ENCODE peak calls at places on chromosomes 11 and 22, in eight cellular contexts. One of them, this sample, is unnamed.

GRCh38 chr11:34483475-34483874 is 30.1 kb downstream of the ELF5 start:
- DNase-seq in choroid plexus epithelial cell: no peak
- DNase-seq in K562: no peak
- DNase-seq in cardiac fibroblast: no peak
- DNase-seq in AG04450: no peak
- DNase-seq in gastrocnemius medialis: no peak
- DNase-seq in AG10803: no peak
- DNase-seq in HFF-Myc: no peak
- DNase-seq in this sample: no peak

GRCh38 chr11:43944761-43945311 is 2.4 kb downstream of the C11orf96 start:
- DNase-seq in choroid plexus epithelial cell: peak; percentile 70
- DNase-seq in K562: peak; percentile 83
- DNase-seq in cardiac fibroblast: peak; percentile 52
- DNase-seq in AG04450: no peak
- DNase-seq in gastrocnemius medialis: peak; percentile 71
- DNase-seq in AG10803: no peak
- DNase-seq in HFF-Myc: no peak
- DNase-seq in this sample: no peak

GRCh38 chr11:87039371-87039770 is 1.6 kb downstream of the TMEM135 start:
- DNase-seq in choroid plexus epithelial cell: peak; percentile 34
- DNase-seq in K562: no peak
- DNase-seq in cardiac fibroblast: peak; percentile 61
- DNase-seq in AG04450: no peak
- DNase-seq in gastrocnemius medialis: no peak
- DNase-seq in AG10803: peak; percentile 23
- DNase-seq in HFF-Myc: no peak
- DNase-seq in this sample: no peak

GRCh38 chr22:46047226-46047625 is 70.3 kb upstream of the WNT7B start:
- DNase-seq in choroid plexus epithelial cell: no peak
- DNase-seq in K562: no peak
- DNase-seq in cardiac fibroblast: no peak
- DNase-seq in AG04450: no peak
- DNase-seq in gastrocnemius medialis: no peak
- DNase-seq in AG10803: no peak
- DNase-seq in HFF-Myc: no peak
- DNase-seq in this sample: no peak

GRCh38 chr22:25881353-25881752 is 139.4 kb downstream of the MYO18B start:
- DNase-seq in choroid plexus epithelial cell: no peak
- DNase-seq in K562: no peak
- DNase-seq in cardiac fibroblast: no peak
- DNase-seq in AG04450: no peak
- DNase-seq in gastrocnemius medialis: no peak
- DNase-seq in AG10803: no peak
- DNase-seq in HFF-Myc: no peak
- DNase-seq in this sample: no peak

GRCh38 chr11:69186316-69187266 is 30.9 kb downstream of the SMIM38 start:
- DNase-seq in choroid plexus epithelial cell: no peak
- DNase-seq in K562: no peak
- DNase-seq in cardiac fibroblast: no peak
- DNase-seq in AG04450: no peak
- DNase-seq in gastrocnemius medialis: no peak
- DNase-seq in AG10803: no peak
- DNase-seq in HFF-Myc: no peak
- DNase-seq in this sample: no peak

GRCh38 chr11:45141171-45141570 is 5.3 kb upstream of the PRDM11 start:
- DNase-seq in choroid plexus epithelial cell: no peak
- DNase-seq in K562: no peak
- DNase-seq in cardiac fibroblast: no peak
- DNase-seq in AG04450: no peak
- DNase-seq in gastrocnemius medialis: no peak
- DNase-seq in AG10803: no peak
- DNase-seq in HFF-Myc: no peak
- DNase-seq in this sample: no peak

GRCh38 chr22:37186228-37186996 is 1.6 kb downstream of the C1QTNF6 start:
- DNase-seq in choroid plexus epithelial cell: peak; percentile 96
- DNase-seq in K562: peak; percentile 80
- DNase-seq in cardiac fibroblast: peak; percentile 92
- DNase-seq in AG04450: peak; percentile 57
- DNase-seq in gastrocnemius medialis: no peak
- DNase-seq in AG10803: peak; percentile 82
- DNase-seq in HFF-Myc: no peak
- DNase-seq in this sample: peak; percentile 63

GRCh38 chr11:130992788-130993187 is 76.5 kb upstream of the SNX19 start:
- DNase-seq in choroid plexus epithelial cell: no peak
- DNase-seq in K562: no peak
- DNase-seq in cardiac fibroblast: no peak
- DNase-seq in AG04450: no peak
- DNase-seq in gastrocnemius medialis: no peak
- DNase-seq in AG10803: no peak
- DNase-seq in HFF-Myc: no peak
- DNase-seq in this sample: no peak

GRCh38 chr11:130894322-130895025 is 21.8 kb downstream of the SNX19 start:
- DNase-seq in choroid plexus epithelial cell: peak; percentile 89
- DNase-seq in K562: peak; percentile 62
- DNase-seq in cardiac fibroblast: peak; percentile 84
- DNase-seq in AG04450: peak; percentile 55
- DNase-seq in gastrocnemius medialis: peak; percentile 62
- DNase-seq in AG10803: peak; percentile 67
- DNase-seq in HFF-Myc: peak; percentile 39
- DNase-seq in this sample: peak; percentile 60

GRCh38 chr22:25781801-25782200 is 39.8 kb downstream of the MYO18B start:
- DNase-seq in choroid plexus epithelial cell: no peak
- DNase-seq in K562: no peak
- DNase-seq in cardiac fibroblast: no peak
- DNase-seq in AG04450: no peak
- DNase-seq in gastrocnemius medialis: no peak
- DNase-seq in AG10803: no peak
- DNase-seq in HFF-Myc: no peak
- DNase-seq in this sample: no peak

GRCh38 chr22:19959043-19959586 is 17.5 kb upstream of the TXNRD2 start:
- DNase-seq in choroid plexus epithelial cell: peak; percentile 70
- DNase-seq in K562: peak; percentile 100
- DNase-seq in cardiac fibroblast: peak; percentile 72
- DNase-seq in AG04450: no peak
- DNase-seq in gastrocnemius medialis: no peak
- DNase-seq in AG10803: peak; percentile 35
- DNase-seq in HFF-Myc: no peak
- DNase-seq in this sample: no peak

GRCh38 chr11:102883132-102883531 is 8.3 kb upstream of the MMP12 start:
- DNase-seq in choroid plexus epithelial cell: no peak
- DNase-seq in K562: no peak
- DNase-seq in cardiac fibroblast: no peak
- DNase-seq in AG04450: no peak
- DNase-seq in gastrocnemius medialis: no peak
- DNase-seq in AG10803: peak; percentile 26
- DNase-seq in HFF-Myc: no peak
- DNase-seq in this sample: no peak

GRCh38 chr22:17121235-17122195 is at the start of gene TMEM121B:
- DNase-seq in choroid plexus epithelial cell: peak; percentile 44
- DNase-seq in K562: peak; percentile 76
- DNase-seq in cardiac fibroblast: peak; percentile 46
- DNase-seq in AG04450: no peak
- DNase-seq in gastrocnemius medialis: peak; percentile 59
- DNase-seq in AG10803: peak; percentile 27
- DNase-seq in HFF-Myc: no peak
- DNase-seq in this sample: peak; percentile 11

GRCh38 chr11:94650756-94651155 is 83.6 kb downstream of the PIWIL4 start:
- DNase-seq in choroid plexus epithelial cell: peak; percentile 76
- DNase-seq in K562: no peak
- DNase-seq in cardiac fibroblast: peak; percentile 87
- DNase-seq in AG04450: peak; percentile 44
- DNase-seq in gastrocnemius medialis: peak; percentile 54
- DNase-seq in AG10803: peak; percentile 96
- DNase-seq in HFF-Myc: peak; percentile 78
- DNase-seq in this sample: no peak

GRCh38 chr22:27099896-27100295 is 442.5 kb downstream of the MIAT start:
- DNase-seq in choroid plexus epithelial cell: no peak
- DNase-seq in K562: no peak
- DNase-seq in cardiac fibroblast: no peak
- DNase-seq in AG04450: no peak
- DNase-seq in gastrocnemius medialis: no peak
- DNase-seq in AG10803: no peak
- DNase-seq in HFF-Myc: no peak
- DNase-seq in this sample: no peak

GRCh38 chr22:27100789-27101188 is 443.4 kb downstream of the MIAT start:
- DNase-seq in choroid plexus epithelial cell: peak; percentile 67
- DNase-seq in K562: no peak
- DNase-seq in cardiac fibroblast: peak; percentile 53
- DNase-seq in AG04450: no peak
- DNase-seq in gastrocnemius medialis: no peak
- DNase-seq in AG10803: peak; percentile 82
- DNase-seq in HFF-Myc: no peak
- DNase-seq in this sample: peak; percentile 60

GRCh38 chr22:27097933-27098332 is 440.5 kb downstream of the MIAT start:
- DNase-seq in choroid plexus epithelial cell: peak; percentile 33
- DNase-seq in K562: no peak
- DNase-seq in cardiac fibroblast: no peak
- DNase-seq in AG04450: no peak
- DNase-seq in gastrocnemius medialis: no peak
- DNase-seq in AG10803: peak; percentile 79
- DNase-seq in HFF-Myc: no peak
- DNase-seq in this sample: peak; percentile 57

GRCh38 chr22:27100323-27100722 is 442.9 kb downstream of the MIAT start:
- DNase-seq in choroid plexus epithelial cell: no peak
- DNase-seq in K562: no peak
- DNase-seq in cardiac fibroblast: no peak
- DNase-seq in AG04450: no peak
- DNase-seq in gastrocnemius medialis: no peak
- DNase-seq in AG10803: no peak
- DNase-seq in HFF-Myc: no peak
- DNase-seq in this sample: no peak

GRCh38 chr22:27101288-27101687 is 443.9 kb downstream of the MIAT start:
- DNase-seq in choroid plexus epithelial cell: no peak
- DNase-seq in K562: no peak
- DNase-seq in cardiac fibroblast: no peak
- DNase-seq in AG04450: no peak
- DNase-seq in gastrocnemius medialis: no peak
- DNase-seq in AG10803: no peak
- DNase-seq in HFF-Myc: no peak
- DNase-seq in this sample: no peak
- H3K4me3 ChIP-seq in choroid plexus epithelial cell: no peak overlapping the region
- H3K4me3 ChIP-seq in K562: no peak overlapping the region
- H3K4me3 ChIP-seq in cardiac fibroblast: no peak overlapping the region
- H3K4me3 ChIP-seq in AG04450: peak overlapping the region; percentile 25
- H3K4me3 ChIP-seq in gastrocnemius medialis: no peak overlapping the region
- H3K4me3 ChIP-seq in AG10803: peak overlapping the region; percentile 49
- H3K4me3 ChIP-seq in HFF-Myc: no peak overlapping the region
- H3K4me3 ChIP-seq in this sample: peak overlapping the region; percentile 15

GRCh38 chr11:73323464-73323863 is 15.4 kb downstream of the ARHGEF17 start:
- DNase-seq in choroid plexus epithelial cell: peak; percentile 47
- DNase-seq in K562: no peak
- DNase-seq in cardiac fibroblast: peak; percentile 87
- DNase-seq in AG04450: no peak
- DNase-seq in gastrocnemius medialis: peak; percentile 52
- DNase-seq in AG10803: peak; percentile 79
- DNase-seq in HFF-Myc: no peak
- DNase-seq in this sample: no peak
- TF ChIP-seq CTCF in choroid plexus epithelial cell: no peak
- TF ChIP-seq CTCF in K562: no peak
- TF ChIP-seq CTCF in cardiac fibroblast: no peak
- TF ChIP-seq CTCF in AG04450: peak; percentile 47
- TF ChIP-seq CTCF in gastrocnemius medialis: no peak
- TF ChIP-seq CTCF in AG10803: no peak
- TF ChIP-seq CTCF in HFF-Myc: no peak
- TF ChIP-seq CTCF in this sample: no peak

GRCh38 chr11:74697722-74698121 is 33.5 kb downstream of the CHRDL2 start:
- DNase-seq in choroid plexus epithelial cell: no peak
- DNase-seq in K562: no peak
- DNase-seq in cardiac fibroblast: no peak
- DNase-seq in AG04450: no peak
- DNase-seq in gastrocnemius medialis: no peak
- DNase-seq in AG10803: no peak
- DNase-seq in HFF-Myc: no peak
- DNase-seq in this sample: no peak
- H3K4me3 ChIP-seq in choroid plexus epithelial cell: no peak overlapping the region
- H3K4me3 ChIP-seq in K562: no peak overlapping the region
- H3K4me3 ChIP-seq in cardiac fibroblast: no peak overlapping the region
- H3K4me3 ChIP-seq in AG04450: no peak overlapping the region
- H3K4me3 ChIP-seq in gastrocnemius medialis: no peak overlapping the region
- H3K4me3 ChIP-seq in AG10803: no peak overlapping the region
- H3K4me3 ChIP-seq in HFF-Myc: no peak overlapping the region
- H3K4me3 ChIP-seq in this sample: no peak overlapping the region

GRCh38 chr11:2138436-2139117 is 612 bp downstream of the IGF2 start:
- DNase-seq in choroid plexus epithelial cell: no peak
- DNase-seq in K562: peak; percentile 42
- DNase-seq in cardiac fibroblast: peak; percentile 16
- DNase-seq in AG04450: no peak
- DNase-seq in gastrocnemius medialis: no peak
- DNase-seq in AG10803: no peak
- DNase-seq in HFF-Myc: no peak
- DNase-seq in this sample: no peak

GRCh38 chr11:2138075-2138435 is 1.1 kb downstream of the IGF2 start:
- DNase-seq in choroid plexus epithelial cell: no peak
- DNase-seq in K562: peak; percentile 28
- DNase-seq in cardiac fibroblast: no peak
- DNase-seq in AG04450: no peak
- DNase-seq in gastrocnemius medialis: no peak
- DNase-seq in AG10803: no peak
- DNase-seq in HFF-Myc: no peak
- DNase-seq in this sample: no peak

GRCh38 chr11:2139118-2139490 is at the start of gene IGF2:
- DNase-seq in choroid plexus epithelial cell: no peak
- DNase-seq in K562: peak; percentile 58
- DNase-seq in cardiac fibroblast: peak; percentile 7
- DNase-seq in AG04450: no peak
- DNase-seq in gastrocnemius medialis: no peak
- DNase-seq in AG10803: no peak
- DNase-seq in HFF-Myc: no peak
- DNase-seq in this sample: no peak

GRCh38 chr11:2140411-2141400 is 1.5 kb upstream of the IGF2 start:
- DNase-seq in choroid plexus epithelial cell: no peak
- DNase-seq in K562: no peak
- DNase-seq in cardiac fibroblast: no peak
- DNase-seq in AG04450: no peak
- DNase-seq in gastrocnemius medialis: no peak
- DNase-seq in AG10803: no peak
- DNase-seq in HFF-Myc: no peak
- DNase-seq in this sample: no peak

GRCh38 chr11:2139691-2140337 is 625 bp upstream of the IGF2 start:
- DNase-seq in choroid plexus epithelial cell: no peak
- DNase-seq in K562: no peak
- DNase-seq in cardiac fibroblast: no peak
- DNase-seq in AG04450: no peak
- DNase-seq in gastrocnemius medialis: no peak
- DNase-seq in AG10803: no peak
- DNase-seq in HFF-Myc: no peak
- DNase-seq in this sample: no peak
- TF ChIP-seq CTCF in choroid plexus epithelial cell: no peak
- TF ChIP-seq CTCF in K562: no peak
- TF ChIP-seq CTCF in cardiac fibroblast: no peak
- TF ChIP-seq CTCF in AG04450: no peak
- TF ChIP-seq CTCF in gastrocnemius medialis: no peak
- TF ChIP-seq CTCF in AG10803: no peak
- TF ChIP-seq CTCF in HFF-Myc: no peak
- TF ChIP-seq CTCF in this sample: no peak

DNA sequence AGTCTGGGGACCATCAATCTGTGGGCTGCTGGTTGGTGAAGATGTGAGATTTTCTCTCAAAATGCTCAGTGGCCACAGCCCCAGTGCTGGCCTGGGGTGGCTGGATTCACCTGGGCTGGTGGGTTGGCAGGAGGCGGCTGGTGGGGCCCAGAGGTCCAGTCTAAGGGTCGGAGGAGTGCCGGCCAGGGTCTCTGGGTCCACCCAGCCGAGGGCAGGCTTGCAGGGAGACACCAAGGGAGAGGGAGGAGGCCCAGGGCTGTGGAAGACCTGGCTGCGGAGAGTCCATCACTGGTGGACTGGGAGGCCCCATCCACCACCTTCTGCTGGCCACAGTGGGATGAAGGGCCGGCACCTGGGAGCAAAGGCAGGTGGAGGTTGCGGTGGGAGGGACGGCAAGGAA is 582 bp upstream of the SHANK3 start:
- DNase-seq in choroid plexus epithelial cell: no peak
- DNase-seq in K562: peak; percentile 3
- DNase-seq in cardiac fibroblast: no peak
- DNase-seq in AG04450: no peak
- DNase-seq in gastrocnemius medialis: no peak
- DNase-seq in AG10803: no peak
- DNase-seq in HFF-Myc: no peak
- DNase-seq in this sample: no peak
- H3K4me3 ChIP-seq in choroid plexus epithelial cell: no peak overlapping the region
- H3K4me3 ChIP-seq in K562: no peak overlapping the region
- H3K4me3 ChIP-seq in cardiac fibroblast: no peak overlapping the region
- H3K4me3 ChIP-seq in AG04450: no peak overlapping the region
- H3K4me3 ChIP-seq in gastrocnemius medialis: peak overlapping the region; percentile 54
- H3K4me3 ChIP-seq in AG10803: no peak overlapping the region
- H3K4me3 ChIP-seq in HFF-Myc: no peak overlapping the region
- H3K4me3 ChIP-seq in this sample: no peak overlapping the region